ENCODE peak calls at places on chromosome 3, in seven cellular contexts. E is AG08395, G is progenitor cell of endocrine pancreas, V is B cell, L is Peyer's patch, K is posterior vena cava, S is astrocyte of the spinal cord. P is an unnamed sample.

GRCh38 chr3:17069754-17070153 is 185.0 kb downstream of the PLCL2 start:
- DNase-seq in L (no peak), K (no peak), G (no peak), E (no peak), V (no peak), S (no peak), P (no peak)

GRCh38 chr3:27960133-27960532 is 238.0 kb upstream of the EOMES start:
- DNase-seq in S (peak; percentile 38), L (no peak), G (no peak), E (peak; percentile 67), K (no peak), V (no peak), P (no peak)

GRCh38 chr3:33575313-33575712 is 135.1 kb upstream of the UBP1 start:
- DNase-seq in E (no peak), L (no peak), G (no peak), K (no peak), V (no peak), S (no peak), P (no peak)

GRCh38 chr3:46400000-46400734 is 6.7 kb downstream of the CCR5AS start:
- DNase-seq in K (no peak), E (peak; percentile 40), G (no peak), V (no peak), L (no peak), S (peak; percentile 22), P (no peak)

GRCh38 chr3:151503074-151503473 is 42.2 kb upstream of the IGSF10 start:
- DNase-seq in K (no peak), G (no peak), S (no peak), L (no peak), E (no peak), V (no peak), P (no peak)

GRCh38 chr3:14772533-14773138 is 46.1 kb upstream of the FGD5 start:
- DNase-seq in V (no peak), S (no peak), K (no peak), E (no peak), L (no peak), G (no peak), P (no peak)

GRCh38 chr3:123586131-123586530 is 1.3 kb upstream of the HACD2 start:
- DNase-seq in G (no peak), V (no peak), K (no peak), L (peak; percentile 59), E (no peak), S (peak; percentile 63), P (no peak)

GRCh38 chr3:4474683-4475490 is 7.8 kb upstream of the SUMF1 start:
- DNase-seq in G (no peak), S (peak; percentile 90), E (peak; percentile 28), L (no peak), V (no peak), K (no peak), P (peak; percentile 19)

GRCh38 chr3:151579571-151580270 is 118.9 kb upstream of the IGSF10 start:
- DNase-seq in E (peak; percentile 20), S (peak; percentile 38), L (no peak), G (no peak), V (no peak), K (no peak), P (no peak)

GRCh38 chr3:9909221-9910013 is 6.8 kb downstream of the IL17RE start:
- DNase-seq in K (no peak), L (no peak), S (no peak), G (no peak), E (no peak), V (no peak), P (no peak)

GRCh38 chr3:121894191-121894990 is at the start of gene SLC15A2:
- DNase-seq in L (no peak), S (peak; percentile 40), E (no peak), K (no peak), G (no peak), V (no peak), P (no peak)

GRCh38 chr3:15539066-15539465 is 17.6 kb upstream of the COLQ start:
- DNase-seq in K (no peak), G (no peak), E (no peak), S (no peak), L (no peak), V (no peak), P (no peak)

GRCh38 chr3:177519588-177519987 is 322.3 kb upstream of the TBL1XR1 start:
- DNase-seq in G (no peak), V (no peak), S (no peak), K (no peak), L (no peak), E (no peak), P (no peak)

GRCh38 chr3:129596194-129597086 is 10.0 kb downstream of the PLXND1 start:
- DNase-seq in K (peak; percentile 97), L (no peak), S (peak; percentile 93), G (no peak), E (peak; percentile 96), V (no peak), P (peak; percentile 78)

GRCh38 chr3:59212128-59212764 is 162.4 kb upstream of the CFAP20DC start:
- DNase-seq in L (no peak), E (peak; percentile 74), S (peak; percentile 63), K (no peak), V (no peak), G (no peak), P (peak; percentile 18)